ENCODE peak calls at places on chromosomes 6 and 20, in seven cellular contexts. V is RWPE1; T is NCI-H345; C is NCI-H1417; F is H9; R is astrocyte of the hippocampus; U is activated T-cell treated with anti-CD3 and anti-CD28 coated beads, Interleukin-2, amount 50 U/mL, for 4 hours. G is an unnamed sample.

GRCh38 chr6:100461273-100461919 is 3.3 kb downstream of the SIM1 start:
- DNase-seq in C (peak), U (no peak), V (no peak), F (peak), R (no peak), T (peak), G (no peak)

GRCh38 chr20:2767768-2768631 is 32.4 kb downstream of the CPXM1 start:
- DNase-seq in F (no peak), U (no peak), V (peak), T (no peak), C (no peak), R (peak), G (no peak)

GRCh38 chr6:17454316-17455005 is 61.1 kb downstream of the CAP2 start:
- DNase-seq in V (no peak), F (no peak), U (no peak), C (no peak), R (peak), T (no peak), G (no peak)

GRCh38 chr20:1876217-1876921 is 18.8 kb upstream of the SIRPA start:
- DNase-seq in V (no peak), C (peak), F (no peak), U (no peak), R (no peak), T (peak), G (no peak)

GRCh38 chr20:42530855-42531674 is 658.6 kb downstream of the PTPRT start:
- DNase-seq in U (no peak), V (peak), C (peak), F (peak), T (peak), R (peak), G (no peak)

GRCh38 chr6:132812756-132813172 is 1.6 kb upstream of the RPS12 start:
- DNase-seq in R (no peak), T (no peak), V (no peak), F (no peak), C (peak), U (no peak), G (no peak)

GRCh38 chr20:16664031-16664430 is 65.8 kb upstream of the SNRPB2 start:
- DNase-seq in V (no peak), F (no peak), R (no peak), C (no peak), T (no peak), U (no peak), G (no peak)

GRCh38 chr6:170099387-170099786 is 191.5 kb downstream of the DLL1 start:
- DNase-seq in C (no peak), V (no peak), U (no peak), F (no peak), R (no peak), T (no peak), G (no peak)

GRCh38 chr6:39945626-39946025 is 11.4 kb upstream of the MOCS1 start:
- DNase-seq in U (no peak), F (no peak), T (peak), C (no peak), R (no peak), V (peak), G (no peak)

GRCh38 chr6:16669227-16669626 is 92.0 kb downstream of the ATXN1 start:
- DNase-seq in R (peak), F (no peak), V (peak), C (no peak), T (no peak), U (peak), G (peak)

GRCh38 chr6:166556871-166557322 is 29.6 kb downstream of the RAMACL start:
- DNase-seq in C (no peak), F (no peak), T (no peak), U (no peak), V (peak), R (peak), G (no peak)

GRCh38 chr6:73511796-73512195 is 9.0 kb downstream of the EEF1A1 start:
- DNase-seq in C (no peak), U (no peak), T (no peak), V (no peak), R (no peak), F (peak), G (no peak)

GRCh38 chr6:120584111-120584760 is 750.0 kb downstream of the TBC1D32 start:
- DNase-seq in F (peak), V (no peak), T (no peak), U (no peak), C (no peak), R (no peak), G (no peak)

GRCh38 chr20:45429618-45430017 is 13.7 kb downstream of the PIGT start:
- DNase-seq in C (no peak), V (no peak), U (no peak), F (no peak), R (no peak), T (no peak), G (no peak)

GRCh38 chr6:15598273-15598778 is 64.5 kb downstream of the DTNBP1 start:
- DNase-seq in T (no peak), R (no peak), F (no peak), C (no peak), U (no peak), V (no peak), G (no peak)

GRCh38 chr6:22036699-22037098 is 260.1 kb downstream of the PRL start:
- DNase-seq in U (no peak), R (no peak), F (no peak), C (no peak), V (no peak), T (no peak), G (no peak)

GRCh38 chr20:12331236-12331635 is 413.5 kb downstream of the BTBD3 start:
- DNase-seq in T (peak), V (no peak), C (no peak), F (no peak), R (no peak), U (no peak), G (no peak)

GRCh38 chr6:79334674-79335073 is 100.2 kb upstream of the HMGN3 start:
- DNase-seq in U (no peak), V (no peak), R (peak), C (no peak), T (no peak), F (no peak), G (no peak)

GRCh38 chr6:44219053-44219814 is 2.5 kb downstream of the MYMX start:
- DNase-seq in R (peak), T (peak), F (peak), U (no peak), V (no peak), C (peak), G (no peak)

GRCh38 chr20:48377940-48378339 is 449.9 kb downstream of the PREX1 start:
- DNase-seq in V (no peak), U (no peak), R (no peak), F (no peak), C (no peak), T (no peak), G (no peak)

GRCh38 chr6:128208078-128208477 is 307.2 kb upstream of the THEMIS start:
- DNase-seq in V (no peak), R (peak), U (no peak), C (no peak), T (no peak), F (no peak), G (no peak)

GRCh38 chr20:41395669-41396664 is 29.3 kb upstream of the EMILIN3 start:
- DNase-seq in F (peak), U (no peak), T (no peak), V (no peak), C (peak), R (no peak), G (no peak)

GRCh38 chr6:142715386-142715785 is 229.6 kb downstream of the HIVEP2 start:
- DNase-seq in T (no peak), R (no peak), U (no peak), F (no peak), V (no peak), C (no peak), G (no peak)

GRCh38 chr6:77466055-77467028 is 3.1 kb upstream of the HTR1B start:
- DNase-seq in F (peak), V (peak), U (no peak), C (no peak), R (peak), T (no peak), G (no peak)

GRCh38 chr6:6996124-6996523 is 111.6 kb upstream of the RREB1 start:
- DNase-seq in T (no peak), R (no peak), C (no peak), U (no peak), F (no peak), V (no peak), G (no peak)

GRCh38 chr20:56414842-56415765 is 3.0 kb downstream of the CASS4 start:
- DNase-seq in U (peak), F (no peak), R (no peak), C (no peak), V (no peak), T (no peak), G (no peak)

GRCh38 chr6:146359123-146359522 is 184.5 kb upstream of the RAB32 start:
- DNase-seq in C (no peak), V (no peak), T (no peak), F (no peak), U (no peak), R (no peak), G (no peak)

GRCh38 chr6:4185419-4185818 is 50.0 kb upstream of the ECI2 start:
- DNase-seq in V (no peak), C (no peak), T (no peak), F (no peak), U (no peak), R (no peak), G (no peak)

GRCh38 chr6:14728396-14729024 is 517.4 kb upstream of the JARID2 start:
- DNase-seq in R (no peak), T (no peak), C (no peak), V (peak), F (no peak), U (no peak), G (no peak)

GRCh38 chr6:14759976-14760672 is 485.7 kb upstream of the JARID2 start:
- DNase-seq in T (no peak), R (no peak), U (no peak), V (no peak), C (no peak), F (no peak), G (no peak)

G was measured in effector memory CD4-positive, alpha-beta T cell.